ENCODE peak calls at places on chromosomes 3 and 15, in seven cellular contexts. S is mammary epithelial cell; T is HCT116; X is CD8-positive, alpha-beta memory T cell; E is esophagus squamous epithelium; D is left lung; B is fibroblast of lung. C is an unnamed sample.
A peak's percentile ranks its signal among the peaks of the same experiment; 100 is the strongest.

GRCh38 chr3:182713743-182714517 is 79.4 kb upstream of the ATP11B start:
- DNase-seq in S (peak; percentile 51), E (no peak), T (peak; percentile 60), X (peak; percentile 29), D (no peak), B (peak; percentile 82), C (peak; percentile 39)

GRCh38 chr3:30199855-30200254 is 406.5 kb upstream of the TGFBR2 start:
- DNase-seq in D (no peak), E (no peak), X (no peak), T (no peak), B (no peak), S (no peak), C (no peak)

GRCh38 chr3:190303887-190304286 is 18.4 kb downstream of the CLDN1 start:
- DNase-seq in D (no peak), B (no peak), X (no peak), E (no peak), S (peak; percentile 70), T (no peak), C (no peak)

GRCh38 chr3:185935465-185936263 is 2.1 kb downstream of the TRA2B start:
- DNase-seq in D (no peak), B (no peak), T (no peak), S (peak; percentile 37), E (no peak), X (no peak), C (no peak)

GRCh38 chr3:120802916-120803315 is 60.4 kb downstream of the GTF2E1 start:
- DNase-seq in T (no peak), S (no peak), B (no peak), X (no peak), E (no peak), D (no peak), C (no peak)

GRCh38 chr3:56691165-56692000 is 8.3 kb upstream of the TASOR start:
- DNase-seq in S (peak; percentile 86), E (no peak), X (no peak), D (peak; percentile 42), B (no peak), T (peak; percentile 54), C (no peak)

GRCh38 chr3:129827765-129828164 is 65.7 kb downstream of the TMCC1 start:
- DNase-seq in B (no peak), D (no peak), S (no peak), T (no peak), E (peak; percentile 3), X (peak; percentile 10), C (no peak)

GRCh38 chr3:155664922-155665695 is 79.8 kb downstream of the PLCH1 start:
- DNase-seq in X (no peak), E (peak; percentile 0), T (peak; percentile 38), B (peak; percentile 89), D (no peak), S (peak; percentile 69), C (no peak)

GRCh38 chr3:150365132-150365604 is 42.9 kb upstream of the TSC22D2 start:
- DNase-seq in X (no peak), S (peak; percentile 82), D (no peak), E (no peak), T (peak; percentile 69), B (peak; percentile 84), C (no peak)

GRCh38 chr15:74960995-74961588 is 4.5 kb upstream of the RPP25 start:
- DNase-seq in X (no peak), T (no peak), D (no peak), S (no peak), E (no peak), B (no peak), C (no peak)
- H3K27me3 ChIP-seq in X (peaks cover 33% of the 10 kb centered on the region), T (no peaks in the 10 kb centered on the region), D (no peaks in the 10 kb centered on the region), S (peaks cover 15% of the 10 kb centered on the region), E (no peaks in the 10 kb centered on the region), B (peaks cover 14% of the 10 kb centered on the region), C (peaks cover 47% of the 10 kb centered on the region)

GRCh38 chr15:20355256-20355868 is 186.2 kb downstream of the GOLGA6L6 start:
- DNase-seq in E (no peak), B (no peak), X (no peak), S (no peak), D (peak; percentile 88), T (no peak), C (no peak)
- H3K9me3 ChIP-seq in E (no peaks in the 10 kb centered on the region), B (peaks cover 11% of the 10 kb centered on the region), X (no peaks in the 10 kb centered on the region), S (peaks cover 4% of the 10 kb centered on the region), D (no peaks in the 10 kb centered on the region), T (peaks cover 82% of the 10 kb centered on the region), C (peaks cover 13% of the 10 kb centered on the region)

GRCh38 chr15:92393287-92393993 is at the start of gene ST8SIA2:
- DNase-seq in D (no peak), E (no peak), X (no peak), B (peak; percentile 3), S (peak; percentile 48), T (no peak), C (no peak)

GRCh38 chr15:92394327-92395175 is 870 bp downstream of the ST8SIA2 start:
- DNase-seq in T (no peak), E (no peak), D (no peak), S (no peak), B (no peak), X (no peak), C (no peak)

GRCh38 chr15:92393994-92394326 is 279 bp downstream of the ST8SIA2 start:
- DNase-seq in E (no peak), X (no peak), S (no peak), B (no peak), D (no peak), T (no peak), C (no peak)

GRCh38 chr15:92395176-92395521 is 1.5 kb downstream of the ST8SIA2 start:
- DNase-seq in B (no peak), E (no peak), D (no peak), S (no peak), T (no peak), X (no peak), C (no peak)

DNA sequence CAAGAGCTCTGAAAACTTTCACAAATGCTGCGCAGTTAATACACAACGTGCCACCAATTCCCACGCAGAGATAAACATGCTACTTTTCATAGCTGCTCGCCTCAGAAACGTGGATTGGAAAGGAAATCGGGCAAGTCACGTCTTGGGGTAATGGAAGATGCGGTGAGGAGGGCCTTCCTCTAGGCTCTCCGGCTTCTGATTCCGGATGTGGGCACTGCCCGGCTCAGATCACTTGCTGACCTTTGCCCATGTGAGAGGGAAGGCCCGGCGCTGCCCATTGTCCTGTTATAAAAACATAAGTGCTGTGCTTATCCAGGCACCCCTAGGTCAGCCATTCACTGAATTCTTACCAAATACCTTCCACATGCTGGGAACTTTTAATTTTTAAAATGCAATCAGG is 1.9 kb downstream of the ST8SIA2 start:
- DNase-seq in E (no peak), S (no peak), B (no peak), X (no peak), T (no peak), D (no peak), C (no peak)
- H3K27me3 ChIP-seq in E (peaks cover 13% of the 10 kb centered on the region), S (peaks cover 13% of the 10 kb centered on the region), B (no peaks in the 10 kb centered on the region), X (peaks cover 15% of the 10 kb centered on the region), T (peaks cover 13% of the 10 kb centered on the region), D (peaks cover 46% of the 10 kb centered on the region), C (peaks cover 36% of the 10 kb centered on the region)

DNA sequence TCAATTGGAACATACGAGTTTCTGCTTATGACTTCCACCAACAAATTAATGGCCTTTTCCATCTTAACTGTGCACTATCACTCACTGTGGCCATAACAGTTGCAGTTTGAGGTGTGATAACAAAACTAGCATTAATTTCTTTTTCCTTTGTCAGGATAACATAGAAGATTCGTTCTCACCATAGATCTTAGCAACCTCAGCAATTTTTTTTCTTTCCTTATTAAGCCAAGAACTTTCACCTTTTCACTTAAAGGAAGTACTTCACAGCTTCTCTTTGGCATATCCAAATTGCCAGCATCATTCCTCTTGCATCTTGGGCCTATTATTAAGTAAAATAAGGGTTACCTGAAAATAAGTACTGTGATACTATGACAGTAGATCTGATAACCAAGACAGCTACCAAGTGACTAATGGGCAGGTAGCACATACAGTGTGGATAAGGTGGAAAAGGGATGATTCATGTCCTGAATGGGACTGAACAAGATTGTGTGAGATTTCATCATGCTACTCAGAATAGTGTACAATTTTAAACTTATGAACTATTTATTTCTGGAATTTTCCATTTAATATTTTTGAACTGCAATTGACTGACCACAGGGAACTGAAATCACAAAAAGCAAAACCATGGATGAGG is 46.6 kb downstream of the CEP70 start:
- DNase-seq in D (no peak), X (no peak), S (peak; percentile 69), T (no peak), B (no peak), E (no peak), C (no peak)
- H3K9me3 ChIP-seq in D (peaks cover 78% of the 10 kb centered on the region), X (peaks cover 8% of the 10 kb centered on the region), S (peaks cover 18% of the 10 kb centered on the region), T (peaks cover 3% of the 10 kb centered on the region), B (no peaks in the 10 kb centered on the region), E (no peaks in the 10 kb centered on the region), C (peaks cover 80% of the 10 kb centered on the region)

GRCh38 chr15:76346666-76347506 is 10.3 kb downstream of the ISL2 start:
- DNase-seq in D (peak; percentile 79), X (no peak), T (no peak), E (no peak), B (peak; percentile 36), S (no peak), C (no peak)

GRCh38 chr15:76347507-76348055 is 11.0 kb downstream of the ISL2 start:
- DNase-seq in D (no peak), S (no peak), B (no peak), X (no peak), T (no peak), E (no peak), C (no peak)

GRCh38 chr15:76345880-76346665 is 9.5 kb downstream of the ISL2 start:
- DNase-seq in S (no peak), E (no peak), D (peak; percentile 79), B (no peak), T (no peak), X (no peak), C (no peak)

GRCh38 chr15:76353023-76353577 is 16.5 kb downstream of the ISL2 start:
- DNase-seq in D (no peak), E (no peak), B (no peak), T (no peak), S (no peak), X (no peak), C (no peak)

DNA sequence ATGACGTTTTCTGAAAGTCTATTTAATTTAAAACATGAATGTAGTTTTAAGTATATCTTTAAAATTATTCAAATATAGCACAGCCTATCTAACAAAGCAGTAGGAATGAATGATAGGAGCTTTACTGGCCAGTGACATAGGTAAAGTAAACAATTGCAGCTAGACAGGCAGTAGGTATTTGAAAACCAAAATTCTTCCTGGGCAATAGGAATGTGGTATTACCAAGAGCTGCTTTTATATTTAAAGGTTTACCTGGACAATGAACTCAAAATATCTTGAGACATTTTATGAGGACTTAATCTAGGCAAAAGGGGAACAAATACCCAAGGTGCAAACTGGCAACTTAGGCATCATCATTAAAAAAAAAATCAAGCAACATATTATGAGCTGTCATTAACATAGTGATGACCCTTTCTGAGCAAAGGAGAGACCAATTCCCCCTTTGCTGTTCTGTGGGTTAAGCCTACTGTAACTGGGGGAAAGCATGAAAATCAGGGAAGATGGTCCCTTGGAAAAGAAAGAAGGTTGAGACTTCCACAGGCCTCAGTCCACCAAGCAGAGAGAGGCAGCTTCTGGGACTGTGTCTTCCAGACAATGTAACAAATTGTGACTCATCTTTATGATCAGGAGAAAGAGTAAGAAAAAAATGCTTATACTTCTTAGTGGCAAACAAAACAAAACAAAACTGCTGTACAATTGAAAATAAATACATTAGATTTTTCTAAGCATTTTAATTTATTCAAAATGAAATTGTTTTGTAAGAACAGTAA is 12.9 kb downstream of the ISL2 start:
- DNase-seq in E (no peak), X (no peak), S (no peak), D (no peak), T (no peak), B (no peak), C (no peak)
- H3K27me3 ChIP-seq in E (peaks cover 2% of the 10 kb centered on the region), X (peaks cover 28% of the 10 kb centered on the region), S (peaks cover 18% of the 10 kb centered on the region), D (peaks cover 40% of the 10 kb centered on the region), T (no peaks in the 10 kb centered on the region), B (peaks cover 24% of the 10 kb centered on the region), C (peaks cover 67% of the 10 kb centered on the region)

C was measured in NT2/D1.